ENCODE peak calls at places on chromosomes 3 and 15, in six cellular contexts. L, P, D, E, X and V are unnamed samples.
A peak's percentile ranks its signal among the peaks of the same experiment; 100 is the strongest.

GRCh38 chr3:81500039-81500438 is 261.4 kb downstream of the GBE1 start:
- DNase-seq in L (no peak), P (no peak), D (no peak), E (no peak), X (no peak), V (no peak)

GRCh38 chr3:189573004-189573403 is 58.2 kb upstream of the TP63 start:
- DNase-seq in L (no peak), P (no peak), D (peak; percentile 35), E (no peak), X (no peak), V (no peak)

GRCh38 chr3:152843955-152844354 is 9.0 kb downstream of the P2RY1 start:
- DNase-seq in L (no peak), P (no peak), D (no peak), E (no peak), X (no peak), V (no peak)

GRCh38 chr15:52857937-52858336 is 67.8 kb upstream of the ONECUT1 start:
- DNase-seq in L (no peak), P (no peak), D (peak; percentile 41), E (no peak), X (peak; percentile 12), V (no peak)

GRCh38 chr15:78418239-78418638 is 19.8 kb upstream of the IREB2 start:
- DNase-seq in L (peak; percentile 41), P (no peak), D (peak; percentile 21), E (no peak), X (no peak), V (no peak)

GRCh38 chr15:39140060-39140604 is 440.7 kb upstream of the THBS1 start:
- DNase-seq in L (peak; percentile 30), P (no peak), D (peak; percentile 96), E (no peak), X (peak; percentile 98), V (peak; percentile 85)

GRCh38 chr15:25134546-25134945 is 179.8 kb downstream of the SNRPN start:
- DNase-seq in L (no peak), P (no peak), D (no peak), E (no peak), X (no peak), V (no peak)

GRCh38 chr15:83396071-83396470 is 51.1 kb upstream of the SH3GL3 start:
- DNase-seq in L (no peak), P (no peak), D (no peak), E (no peak), X (no peak), V (no peak)

GRCh38 chr3:184275302-184275701 is 520 bp upstream of the ECE2 start:
- DNase-seq in L (no peak), P (no peak), D (no peak), E (no peak), X (no peak), V (no peak)

GRCh38 chr15:100517820-100518219 is 10.9 kb downstream of the CERS3 start:
- DNase-seq in L (no peak), P (no peak), D (no peak), E (no peak), X (no peak), V (no peak)

GRCh38 chr3:125356140-125357026 is 18.7 kb downstream of the ZNF148 start:
- DNase-seq in L (no peak), P (no peak), D (no peak), E (no peak), X (no peak), V (no peak)

GRCh38 chr3:55467099-55467498 is 20.0 kb downstream of the WNT5A start:
- DNase-seq in L (no peak), P (no peak), D (peak; percentile 72), E (no peak), X (peak; percentile 88), V (no peak)

GRCh38 chr3:51620543-51620942 is 50.5 kb upstream of the TEX264 start:
- DNase-seq in L (no peak), P (no peak), D (peak; percentile 42), E (no peak), X (peak; percentile 65), V (no peak)